ENCODE peak calls at places on chromosomes 1 and 21, in five cellular contexts. M is IMR-90, Z is heart left ventricle, U is mesenchymal stem cell, V is breast epithelium. L is an unnamed sample.

GRCh38 chr1:86753700-86754099 is 49.3 kb downstream of the SH3GLB1 start:
- DNase-seq in M (peak; percentile 10), Z (no peak), U (no peak), V (no peak), L (no peak)

GRCh38 chr1:208467401-208467800 is 223.2 kb upstream of the PLXNA2 start:
- DNase-seq in M (no peak), Z (no peak), U (no peak), V (no peak), L (no peak)

GRCh38 chr1:230891984-230892383 is 23.7 kb upstream of the C1orf198 start:
- DNase-seq in M (no peak), Z (no peak), U (no peak), V (no peak), L (no peak)

GRCh38 chr1:94679336-94680007 is 137.9 kb upstream of the F3 start:
- DNase-seq in M (no peak), Z (peak; percentile 50), U (no peak), V (no peak), L (no peak)

GRCh38 chr1:223870617-223871574 is 25.1 kb upstream of the TP53BP2 start:
- DNase-seq in M (no peak), Z (no peak), U (no peak), V (no peak), L (no peak)

GRCh38 chr1:235129774-235130570 is 1.3 kb upstream of the TOMM20 start:
- DNase-seq in M (no peak), Z (no peak), U (no peak), V (no peak), L (no peak)

GRCh38 chr1:228082975-228083870 is 715 bp downstream of the ARF1 start:
- DNase-seq in M (peak; percentile 29), Z (peak; percentile 78), U (peak; percentile 26), V (no peak), L (no peak)

GRCh38 chr1:30868833-30869435 is 39.6 kb downstream of the SDC3 start:
- DNase-seq in M (no peak), Z (no peak), U (no peak), V (no peak), L (no peak)

GRCh38 chr21:41064951-41065350 is 103.0 kb upstream of the BACE2 start:
- DNase-seq in M (no peak), Z (no peak), U (no peak), V (no peak), L (no peak)

GRCh38 chr1:48066951-48067350 is 69.8 kb upstream of the TRABD2B start:
- DNase-seq in M (no peak), Z (no peak), U (no peak), V (no peak), L (no peak)

GRCh38 chr1:29272171-29272907 is 36.0 kb downstream of the PTPRU start:
- DNase-seq in M (no peak), Z (no peak), U (no peak), V (no peak), L (no peak)

GRCh38 chr1:113320272-113320671 is 70.0 kb upstream of the MAGI3 start:
- DNase-seq in M (no peak), Z (no peak), U (no peak), V (no peak), L (no peak)

GRCh38 chr1:236044346-236044745 is 20.5 kb downstream of the NID1 start:
- DNase-seq in M (no peak), Z (no peak), U (no peak), V (no peak), L (no peak)

GRCh38 chr1:116453906-116454305 is 80.9 kb downstream of the ATP1A1 start:
- DNase-seq in M (no peak), Z (no peak), U (no peak), V (no peak), L (no peak)

GRCh38 chr1:63112155-63112914 is 210.0 kb upstream of the FOXD3 start:
- DNase-seq in M (peak; percentile 31), Z (no peak), U (peak; percentile 74), V (no peak), L (no peak)

GRCh38 chr1:53769780-53770179 is 30.8 kb upstream of the GLIS1 start:
- DNase-seq in M (peak; percentile 56), Z (no peak), U (peak; percentile 82), V (no peak), L (no peak)

GRCh38 chr1:23930861-23931471 is 17.8 kb upstream of the CNR2 start:
- DNase-seq in M (peak; percentile 59), Z (no peak), U (peak; percentile 45), V (no peak), L (no peak)

GRCh38 chr1:38579056-38579455 is 280.5 kb downstream of the RRAGC start:
- DNase-seq in M (no peak), Z (no peak), U (no peak), V (no peak), L (no peak)

GRCh38 chr1:151009674-151010345 is 1.6 kb downstream of the PRUNE1 start:
- DNase-seq in M (no peak), Z (no peak), U (no peak), V (no peak), L (no peak)

GRCh38 chr1:151010346-151010726 is 2.1 kb downstream of the PRUNE1 start:
- DNase-seq in M (no peak), Z (no peak), U (no peak), V (no peak), L (no peak)

GRCh38 chr1:151011154-151011850 is 3.1 kb downstream of the PRUNE1 start:
- DNase-seq in M (no peak), Z (no peak), U (no peak), V (no peak), L (no peak)

GRCh38 chr1:151012684-151013471 is 4.6 kb downstream of the PRUNE1 start:
- DNase-seq in M (no peak), Z (no peak), U (no peak), V (no peak), L (no peak)

GRCh38 chr1:151013518-151013917 is 5.3 kb downstream of the PRUNE1 start:
- DNase-seq in M (peak; percentile 63), Z (peak; percentile 61), U (peak; percentile 89), V (no peak), L (no peak)
- H3K4me1 ChIP-seq in M (peaks cover 1% of the 10 kb centered on the region), Z (peaks cover 58% of the 10 kb centered on the region), U (peaks cover 7% of the 10 kb centered on the region), V (no peaks in the 10 kb centered on the region), L (no peaks in the 10 kb centered on the region)

GRCh38 chr1:6489799-6490180 is 1.7 kb downstream of the PLEKHG5 start:
- DNase-seq in M (peak; percentile 69), Z (peak; percentile 72), U (peak; percentile 75), V (no peak), L (no peak)

GRCh38 chr1:6488602-6489382 is 2.7 kb downstream of the PLEKHG5 start:
- DNase-seq in M (no peak), Z (no peak), U (no peak), V (no peak), L (peak; percentile 94)

GRCh38 chr1:6487804-6488484 is 3.5 kb downstream of the PLEKHG5 start:
- DNase-seq in M (no peak), Z (no peak), U (no peak), V (no peak), L (no peak)

GRCh38 chr1:6490181-6491075 is 1.0 kb downstream of the PLEKHG5 start:
- DNase-seq in M (peak; percentile 68), Z (peak; percentile 68), U (peak; percentile 75), V (peak; percentile 75), L (no peak)

DNA sequence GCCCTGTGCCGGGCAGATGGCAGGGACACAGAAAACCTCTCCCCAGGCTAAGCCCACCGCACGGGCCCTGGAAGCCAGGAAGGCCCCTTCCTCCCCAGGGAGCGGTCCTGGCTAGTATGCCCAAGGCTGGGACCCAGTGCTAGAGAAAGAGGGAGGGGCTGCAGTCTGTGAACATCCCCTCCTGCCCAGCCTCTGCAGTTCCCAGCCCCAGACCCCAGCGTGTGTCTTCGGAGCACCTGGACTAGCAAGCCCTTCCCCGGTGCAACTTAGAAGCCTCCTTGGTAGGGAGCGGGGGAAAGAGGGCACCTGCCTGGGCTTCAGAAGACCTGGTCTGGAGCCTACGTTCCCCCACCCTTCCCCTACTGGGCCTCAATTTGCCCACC is 2.1 kb downstream of the PLEKHG5 start:
- DNase-seq in M (no peak), Z (no peak), U (no peak), V (no peak), L (no peak)
- H3K4me3 ChIP-seq in M (no peak overlapping the region), Z (no peak overlapping the region), U (peak overlapping the region; percentile 90), V (no peak overlapping the region), L (peak overlapping the region; percentile 65)

DNA sequence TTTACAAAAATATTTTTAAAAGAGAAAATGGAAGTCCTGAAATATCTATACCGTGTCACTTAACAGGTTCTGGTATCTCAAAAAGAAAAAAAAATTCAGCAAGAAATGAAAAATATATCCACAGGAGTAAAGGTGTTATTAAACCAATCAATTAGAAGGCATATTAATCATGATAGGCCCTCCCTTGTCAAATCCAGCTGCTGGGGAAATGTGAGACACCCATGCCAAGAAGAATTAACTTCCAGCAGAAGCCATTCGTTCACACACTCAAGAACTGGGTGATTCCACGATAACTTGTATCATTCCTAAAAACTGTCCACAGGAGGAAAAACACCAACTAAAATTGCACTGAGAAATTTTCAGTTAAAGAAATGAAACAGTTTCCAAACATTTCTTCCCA is 57.6 kb downstream of the APP start:
- DNase-seq in M (no peak), Z (no peak), U (no peak), V (no peak), L (no peak)
- H3K4me1 ChIP-seq in M (peaks cover 2% of the 10 kb centered on the region), Z (peaks cover 35% of the 10 kb centered on the region), U (peaks cover 2% of the 10 kb centered on the region), V (no peaks in the 10 kb centered on the region), L (peaks cover 11% of the 10 kb centered on the region)

GRCh38 chr1:15260418-15261154 is 13.6 kb downstream of the FHAD1 start:
- DNase-seq in M (peak; percentile 61), Z (no peak), U (peak; percentile 41), V (no peak), L (no peak)

GRCh38 chr1:15262003-15262377 is 15.0 kb downstream of the FHAD1 start:
- DNase-seq in M (no peak), Z (no peak), U (no peak), V (no peak), L (no peak)

GRCh38 chr1:15261155-15262002 is 14.4 kb downstream of the FHAD1 start:
- DNase-seq in M (no peak), Z (peak; percentile 34), U (peak; percentile 59), V (no peak), L (no peak)

GRCh38 chr1:15262711-15263110 is 15.7 kb downstream of the FHAD1 start:
- DNase-seq in M (no peak), Z (no peak), U (no peak), V (no peak), L (no peak)

DNA sequence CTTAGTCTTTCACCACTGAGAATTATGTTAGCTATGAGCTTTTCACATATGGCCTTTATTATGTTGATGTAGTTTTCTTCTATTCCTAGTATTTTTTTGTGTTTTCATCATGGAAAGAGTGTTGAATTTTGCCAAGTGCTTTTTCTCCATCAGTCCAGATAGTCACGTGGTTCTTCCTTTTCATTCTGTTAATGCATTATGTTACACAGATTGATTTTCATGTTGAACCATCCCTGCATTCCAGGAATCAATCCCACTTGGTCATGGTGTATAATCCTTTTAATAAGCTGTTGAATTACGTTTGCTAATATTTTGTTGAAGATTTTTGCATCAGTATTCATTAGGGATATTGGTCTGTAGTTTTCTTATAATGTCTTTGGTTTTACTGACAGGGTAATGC is 17.7 kb downstream of the FHAD1 start:
- DNase-seq in M (no peak), Z (no peak), U (no peak), V (no peak), L (no peak)
- H3K4me3 ChIP-seq in M (no peak overlapping the region), Z (no peak overlapping the region), U (no peak overlapping the region), V (no peak overlapping the region), L (no peak overlapping the region)

DNA sequence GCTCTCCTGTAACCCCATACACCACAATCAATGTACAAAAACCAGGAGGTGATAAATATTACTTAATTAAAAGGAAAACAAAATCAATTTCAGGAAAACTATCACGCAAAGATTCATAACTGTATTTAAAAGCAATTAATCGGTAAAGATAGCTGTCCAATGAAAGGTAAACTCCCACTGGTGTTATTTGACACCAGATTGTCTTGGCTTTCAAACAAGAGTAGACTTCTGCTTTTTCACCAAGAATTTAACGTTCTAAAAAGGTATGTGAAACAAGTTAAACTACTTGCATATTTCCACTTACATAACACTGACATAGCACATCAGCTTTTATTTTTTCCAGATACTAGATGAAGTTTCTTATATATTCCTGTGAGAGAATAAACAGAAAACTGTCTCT is 3.5 kb downstream of the PLPP3 start:
- DNase-seq in M (no peak), Z (no peak), U (no peak), V (no peak), L (no peak)
- H3K4me1 ChIP-seq in M (peaks cover 18% of the 10 kb centered on the region), Z (peaks cover 57% of the 10 kb centered on the region), U (peaks cover 5% of the 10 kb centered on the region), V (no peaks in the 10 kb centered on the region), L (peaks cover 9% of the 10 kb centered on the region)

L was measured in RWPE2.